ENCODE peak calls at places on chromosomes 4 and X, in ten cellular contexts. One of them, this sample, is unnamed.
A peak's percentile ranks its signal among the peaks of the same experiment; 100 is the strongest.

GRCh38 chrX:132615396-132616131 is 126.7 kb upstream of the MBNL3 start:
- DNase-seq in psoas muscle: no peak
- DNase-seq in thoracic aorta: no peak
- DNase-seq in ovary: peak; percentile 30
- DNase-seq in Panc1: no peak
- DNase-seq in A673: peak; percentile 56
- DNase-seq in Peyer's patch: peak; percentile 42
- DNase-seq in naive thymus-derived CD4-positive, alpha-beta T cell: peak; percentile 31
- DNase-seq in lower lobe of right lung: peak; percentile 30
- DNase-seq in CD8-positive, alpha-beta T cell: peak; percentile 39
- DNase-seq in this sample: no peak

GRCh38 chr4:138053601-138054322 is 188.4 kb downstream of the SLC7A11 start:
- DNase-seq in psoas muscle: no peak
- DNase-seq in thoracic aorta: peak; percentile 13
- DNase-seq in ovary: no peak
- DNase-seq in Panc1: peak; percentile 61
- DNase-seq in A673: peak; percentile 53
- DNase-seq in Peyer's patch: no peak
- DNase-seq in naive thymus-derived CD4-positive, alpha-beta T cell: no peak
- DNase-seq in lower lobe of right lung: no peak
- DNase-seq in CD8-positive, alpha-beta T cell: no peak
- DNase-seq in this sample: no peak

GRCh38 chr4:177810210-177810609 is 368.0 kb upstream of the AGA start:
- DNase-seq in psoas muscle: no peak
- DNase-seq in thoracic aorta: no peak
- DNase-seq in ovary: no peak
- DNase-seq in Panc1: no peak
- DNase-seq in A673: no peak
- DNase-seq in Peyer's patch: no peak
- DNase-seq in naive thymus-derived CD4-positive, alpha-beta T cell: no peak
- DNase-seq in lower lobe of right lung: no peak
- DNase-seq in CD8-positive, alpha-beta T cell: no peak
- DNase-seq in this sample: no peak

GRCh38 chr4:37737456-37737855 is 51.3 kb upstream of the RELL1 start:
- DNase-seq in psoas muscle: no peak
- DNase-seq in thoracic aorta: no peak
- DNase-seq in ovary: no peak
- DNase-seq in Panc1: no peak
- DNase-seq in A673: no peak
- DNase-seq in Peyer's patch: no peak
- DNase-seq in naive thymus-derived CD4-positive, alpha-beta T cell: no peak
- DNase-seq in lower lobe of right lung: no peak
- DNase-seq in CD8-positive, alpha-beta T cell: no peak
- DNase-seq in this sample: no peak

GRCh38 chr4:99200148-99200547 is 18.9 kb downstream of the ADH6 start:
- DNase-seq in psoas muscle: no peak
- DNase-seq in thoracic aorta: no peak
- DNase-seq in ovary: no peak
- DNase-seq in Panc1: no peak
- DNase-seq in A673: no peak
- DNase-seq in Peyer's patch: no peak
- DNase-seq in naive thymus-derived CD4-positive, alpha-beta T cell: no peak
- DNase-seq in lower lobe of right lung: no peak
- DNase-seq in CD8-positive, alpha-beta T cell: no peak
- DNase-seq in this sample: no peak

GRCh38 chr4:168766537-168767316 is 243.3 kb downstream of the CBR4 start:
- DNase-seq in psoas muscle: no peak
- DNase-seq in thoracic aorta: no peak
- DNase-seq in ovary: no peak
- DNase-seq in Panc1: no peak
- DNase-seq in A673: no peak
- DNase-seq in Peyer's patch: no peak
- DNase-seq in naive thymus-derived CD4-positive, alpha-beta T cell: no peak
- DNase-seq in lower lobe of right lung: no peak
- DNase-seq in CD8-positive, alpha-beta T cell: no peak
- DNase-seq in this sample: no peak

GRCh38 chr4:148986951-148987350 is 544.7 kb upstream of the NR3C2 start:
- DNase-seq in psoas muscle: no peak
- DNase-seq in thoracic aorta: no peak
- DNase-seq in ovary: no peak
- DNase-seq in Panc1: no peak
- DNase-seq in A673: no peak
- DNase-seq in Peyer's patch: no peak
- DNase-seq in naive thymus-derived CD4-positive, alpha-beta T cell: no peak
- DNase-seq in lower lobe of right lung: no peak
- DNase-seq in CD8-positive, alpha-beta T cell: no peak
- DNase-seq in this sample: no peak

GRCh38 chr4:4880492-4880891 is 21.0 kb downstream of the MSX1 start:
- DNase-seq in psoas muscle: no peak
- DNase-seq in thoracic aorta: no peak
- DNase-seq in ovary: no peak
- DNase-seq in Panc1: no peak
- DNase-seq in A673: no peak
- DNase-seq in Peyer's patch: no peak
- DNase-seq in naive thymus-derived CD4-positive, alpha-beta T cell: no peak
- DNase-seq in lower lobe of right lung: no peak
- DNase-seq in CD8-positive, alpha-beta T cell: no peak
- DNase-seq in this sample: no peak

GRCh38 chrX:136204571-136204970 is 46.6 kb downstream of the MAP7D3 start:
- DNase-seq in psoas muscle: peak; percentile 70
- DNase-seq in thoracic aorta: peak; percentile 25
- DNase-seq in ovary: no peak
- DNase-seq in Panc1: no peak
- DNase-seq in A673: no peak
- DNase-seq in Peyer's patch: no peak
- DNase-seq in naive thymus-derived CD4-positive, alpha-beta T cell: no peak
- DNase-seq in lower lobe of right lung: peak; percentile 57
- DNase-seq in CD8-positive, alpha-beta T cell: no peak
- DNase-seq in this sample: no peak

GRCh38 chrX:13669246-13669689 is 16.3 kb downstream of the TCEANC start:
- DNase-seq in psoas muscle: no peak
- DNase-seq in thoracic aorta: no peak
- DNase-seq in ovary: peak; percentile 75
- DNase-seq in Panc1: no peak
- DNase-seq in A673: peak; percentile 12
- DNase-seq in Peyer's patch: peak; percentile 21
- DNase-seq in naive thymus-derived CD4-positive, alpha-beta T cell: no peak
- DNase-seq in lower lobe of right lung: peak; percentile 61
- DNase-seq in CD8-positive, alpha-beta T cell: peak; percentile 34
- DNase-seq in this sample: no peak

GRCh38 chr4:100168521-100168920 is 21.7 kb downstream of the DDIT4L start:
- DNase-seq in psoas muscle: no peak
- DNase-seq in thoracic aorta: no peak
- DNase-seq in ovary: no peak
- DNase-seq in Panc1: no peak
- DNase-seq in A673: no peak
- DNase-seq in Peyer's patch: no peak
- DNase-seq in naive thymus-derived CD4-positive, alpha-beta T cell: no peak
- DNase-seq in lower lobe of right lung: no peak
- DNase-seq in CD8-positive, alpha-beta T cell: no peak
- DNase-seq in this sample: no peak

GRCh38 chr4:177047851-177048174 is 255.1 kb upstream of the VEGFC start:
- DNase-seq in psoas muscle: no peak
- DNase-seq in thoracic aorta: no peak
- DNase-seq in ovary: no peak
- DNase-seq in Panc1: no peak
- DNase-seq in A673: no peak
- DNase-seq in Peyer's patch: no peak
- DNase-seq in naive thymus-derived CD4-positive, alpha-beta T cell: no peak
- DNase-seq in lower lobe of right lung: no peak
- DNase-seq in CD8-positive, alpha-beta T cell: no peak
- DNase-seq in this sample: no peak

DNA sequence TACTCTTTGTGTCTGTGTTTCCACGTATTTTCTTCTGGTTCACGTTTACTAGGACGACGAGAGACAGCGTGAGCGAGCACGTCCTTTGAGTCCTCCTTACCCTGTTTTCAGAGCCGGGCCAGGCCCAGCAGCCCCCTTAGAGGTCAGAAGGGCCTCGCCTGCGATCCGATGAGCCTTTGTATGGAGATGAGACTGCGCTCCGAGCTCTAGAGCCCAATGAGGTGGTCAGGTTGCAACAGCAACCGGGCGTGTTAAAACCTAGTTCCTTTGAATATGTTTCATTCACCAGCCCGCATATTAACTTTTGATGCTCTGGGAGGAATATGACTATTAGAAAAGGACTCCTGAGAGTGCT is 55.6 kb upstream of the TADA2B start:
- DNase-seq in psoas muscle: no peak
- DNase-seq in thoracic aorta: no peak
- DNase-seq in ovary: no peak
- DNase-seq in Panc1: no peak
- DNase-seq in A673: no peak
- DNase-seq in Peyer's patch: no peak
- DNase-seq in naive thymus-derived CD4-positive, alpha-beta T cell: no peak
- DNase-seq in lower lobe of right lung: no peak
- DNase-seq in CD8-positive, alpha-beta T cell: no peak
- DNase-seq in this sample: no peak
- H3K4me1 ChIP-seq in psoas muscle: peaks cover 77% of the 10 kb centered on the region
- H3K4me1 ChIP-seq in thoracic aorta: peaks cover 21% of the 10 kb centered on the region
- H3K4me1 ChIP-seq in ovary: peaks cover 7% of the 10 kb centered on the region
- H3K4me1 ChIP-seq in Panc1: peaks cover 47% of the 10 kb centered on the region
- H3K4me1 ChIP-seq in A673: peaks cover 12% of the 10 kb centered on the region
- H3K4me1 ChIP-seq in Peyer's patch: peaks cover 64% of the 10 kb centered on the region
- H3K4me1 ChIP-seq in naive thymus-derived CD4-positive, alpha-beta T cell: peaks cover 29% of the 10 kb centered on the region
- H3K4me1 ChIP-seq in lower lobe of right lung: peaks cover 76% of the 10 kb centered on the region
- H3K4me1 ChIP-seq in CD8-positive, alpha-beta T cell: peaks cover 58% of the 10 kb centered on the region
- H3K4me1 ChIP-seq in this sample: peaks cover 77% of the 10 kb centered on the region

GRCh38 chr4:7960790-7961655 is 21.4 kb upstream of the AFAP1 start:
- DNase-seq in psoas muscle: peak; percentile 44
- DNase-seq in thoracic aorta: peak; percentile 46
- DNase-seq in ovary: peak; percentile 76
- DNase-seq in Panc1: peak; percentile 82
- DNase-seq in A673: peak; percentile 92
- DNase-seq in Peyer's patch: no peak
- DNase-seq in naive thymus-derived CD4-positive, alpha-beta T cell: peak; percentile 36
- DNase-seq in lower lobe of right lung: no peak
- DNase-seq in CD8-positive, alpha-beta T cell: peak; percentile 35
- DNase-seq in this sample: no peak

GRCh38 chr4:7957113-7957656 is 17.5 kb upstream of the AFAP1 start:
- DNase-seq in psoas muscle: no peak
- DNase-seq in thoracic aorta: no peak
- DNase-seq in ovary: peak; percentile 9
- DNase-seq in Panc1: no peak
- DNase-seq in A673: no peak
- DNase-seq in Peyer's patch: no peak
- DNase-seq in naive thymus-derived CD4-positive, alpha-beta T cell: no peak
- DNase-seq in lower lobe of right lung: no peak
- DNase-seq in CD8-positive, alpha-beta T cell: no peak
- DNase-seq in this sample: no peak

GRCh38 chr4:7956306-7957112 is 16.8 kb upstream of the AFAP1 start:
- DNase-seq in psoas muscle: peak; percentile 66
- DNase-seq in thoracic aorta: no peak
- DNase-seq in ovary: peak; percentile 28
- DNase-seq in Panc1: no peak
- DNase-seq in A673: no peak
- DNase-seq in Peyer's patch: no peak
- DNase-seq in naive thymus-derived CD4-positive, alpha-beta T cell: no peak
- DNase-seq in lower lobe of right lung: no peak
- DNase-seq in CD8-positive, alpha-beta T cell: no peak
- DNase-seq in this sample: no peak

GRCh38 chr4:7960017-7960789 is 20.5 kb upstream of the AFAP1 start:
- DNase-seq in psoas muscle: peak; percentile 65
- DNase-seq in thoracic aorta: no peak
- DNase-seq in ovary: no peak
- DNase-seq in Panc1: no peak
- DNase-seq in A673: no peak
- DNase-seq in Peyer's patch: no peak
- DNase-seq in naive thymus-derived CD4-positive, alpha-beta T cell: no peak
- DNase-seq in lower lobe of right lung: no peak
- DNase-seq in CD8-positive, alpha-beta T cell: no peak
- DNase-seq in this sample: no peak

GRCh38 chr4:7959066-7959465 is 19.4 kb upstream of the AFAP1 start:
- DNase-seq in psoas muscle: no peak
- DNase-seq in thoracic aorta: no peak
- DNase-seq in ovary: peak; percentile 19
- DNase-seq in Panc1: no peak
- DNase-seq in A673: peak; percentile 71
- DNase-seq in Peyer's patch: no peak
- DNase-seq in naive thymus-derived CD4-positive, alpha-beta T cell: no peak
- DNase-seq in lower lobe of right lung: no peak
- DNase-seq in CD8-positive, alpha-beta T cell: no peak
- DNase-seq in this sample: no peak
- H3K27ac ChIP-seq in psoas muscle: no peak overlapping the region
- H3K27ac ChIP-seq in thoracic aorta: no peak overlapping the region
- H3K27ac ChIP-seq in ovary: no peak overlapping the region
- H3K27ac ChIP-seq in Panc1: peak overlapping the region; percentile 99
- H3K27ac ChIP-seq in A673: peak overlapping the region; percentile 91
- H3K27ac ChIP-seq in Peyer's patch: no peak overlapping the region
- H3K27ac ChIP-seq in naive thymus-derived CD4-positive, alpha-beta T cell: no peak overlapping the region
- H3K27ac ChIP-seq in lower lobe of right lung: no peak overlapping the region
- H3K27ac ChIP-seq in CD8-positive, alpha-beta T cell: no peak overlapping the region
- H3K27ac ChIP-seq in this sample: peak overlapping the region; percentile 85

DNA sequence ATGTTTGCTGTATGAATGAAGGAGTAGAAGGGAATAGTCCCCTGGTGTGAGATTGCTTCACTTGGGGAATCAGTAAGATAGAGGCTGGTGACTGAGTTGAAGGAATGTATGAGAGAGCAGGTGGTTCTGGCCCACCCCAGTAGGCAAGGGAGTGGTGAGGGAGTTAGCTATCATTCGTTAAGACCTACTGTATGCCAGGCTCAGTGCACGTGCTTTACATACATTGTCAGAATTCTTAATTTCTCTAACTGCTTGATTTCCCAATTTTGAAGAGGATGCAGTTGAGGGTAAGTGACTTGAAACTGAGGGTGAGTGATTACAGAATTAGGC is 700 bp downstream of the VMA21 start:
- DNase-seq in psoas muscle: no peak
- DNase-seq in thoracic aorta: no peak
- DNase-seq in ovary: no peak
- DNase-seq in Panc1: no peak
- DNase-seq in A673: peak; percentile 29
- DNase-seq in Peyer's patch: no peak
- DNase-seq in naive thymus-derived CD4-positive, alpha-beta T cell: no peak
- DNase-seq in lower lobe of right lung: no peak
- DNase-seq in CD8-positive, alpha-beta T cell: no peak
- DNase-seq in this sample: no peak
- H3K4me1 ChIP-seq in psoas muscle: no peaks in the 10 kb centered on the region
- H3K4me1 ChIP-seq in thoracic aorta: peaks cover 4% of the 10 kb centered on the region
- H3K4me1 ChIP-seq in ovary: peaks cover 6% of the 10 kb centered on the region
- H3K4me1 ChIP-seq in Panc1: peaks cover 44% of the 10 kb centered on the region
- H3K4me1 ChIP-seq in A673: no peaks in the 10 kb centered on the region
- H3K4me1 ChIP-seq in Peyer's patch: peaks cover 7% of the 10 kb centered on the region
- H3K4me1 ChIP-seq in naive thymus-derived CD4-positive, alpha-beta T cell: peaks cover 18% of the 10 kb centered on the region
- H3K4me1 ChIP-seq in lower lobe of right lung: peaks cover 15% of the 10 kb centered on the region
- H3K4me1 ChIP-seq in CD8-positive, alpha-beta T cell: peaks cover 52% of the 10 kb centered on the region
- H3K4me1 ChIP-seq in this sample: peaks cover 16% of the 10 kb centered on the region

DNA sequence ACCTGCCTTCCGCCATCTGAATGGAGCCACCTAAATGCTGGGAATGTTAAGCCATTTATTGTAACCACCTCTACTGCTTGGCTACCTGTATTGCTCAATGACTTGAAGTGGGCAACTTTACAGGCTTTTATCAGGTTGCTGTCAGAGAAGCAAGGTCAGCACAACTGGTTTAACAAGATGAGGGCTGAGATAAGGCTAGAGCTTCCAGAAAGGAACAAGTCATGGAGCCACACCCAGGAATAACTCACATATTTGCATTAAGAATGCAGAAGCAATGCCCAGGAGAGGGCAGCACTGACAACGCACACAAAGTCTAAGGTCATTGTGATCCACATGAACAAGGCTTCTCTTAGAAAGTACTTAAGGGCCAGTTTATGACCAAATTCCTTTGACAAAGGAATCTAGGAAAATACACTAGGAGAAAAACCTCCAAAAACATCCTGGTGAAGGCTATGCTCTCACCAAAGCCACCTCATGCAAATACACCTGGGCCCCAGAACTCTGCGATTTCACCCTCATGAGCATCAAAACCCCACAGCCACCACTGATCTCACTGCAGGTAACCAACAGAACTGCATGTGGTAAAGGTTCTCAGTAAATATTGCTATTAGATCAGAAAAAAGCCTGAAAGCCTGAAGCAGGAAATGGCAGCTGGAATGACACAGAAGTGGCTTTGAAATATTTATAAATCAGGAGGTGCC is 15.0 kb upstream of the STS start:
- DNase-seq in psoas muscle: no peak
- DNase-seq in thoracic aorta: no peak
- DNase-seq in ovary: no peak
- DNase-seq in Panc1: no peak
- DNase-seq in A673: peak; percentile 65
- DNase-seq in Peyer's patch: peak; percentile 36
- DNase-seq in naive thymus-derived CD4-positive, alpha-beta T cell: peak; percentile 16
- DNase-seq in lower lobe of right lung: peak; percentile 74
- DNase-seq in CD8-positive, alpha-beta T cell: peak; percentile 39
- DNase-seq in this sample: no peak
- H3K27ac ChIP-seq in psoas muscle: peak overlapping the region; percentile 60
- H3K27ac ChIP-seq in thoracic aorta: no peak overlapping the region
- H3K27ac ChIP-seq in ovary: no peak overlapping the region
- H3K27ac ChIP-seq in Panc1: no peak overlapping the region
- H3K27ac ChIP-seq in A673: no peak overlapping the region
- H3K27ac ChIP-seq in Peyer's patch: peak overlapping the region; percentile 27
- H3K27ac ChIP-seq in naive thymus-derived CD4-positive, alpha-beta T cell: no peak overlapping the region
- H3K27ac ChIP-seq in lower lobe of right lung: peak overlapping the region; percentile 53
- H3K27ac ChIP-seq in CD8-positive, alpha-beta T cell: no peak overlapping the region
- H3K27ac ChIP-seq in this sample: no peak overlapping the region